ENCODE peak calls at places on chromosomes 16 and 17, in eight cellular contexts. A is tibial artery; B is CD8-positive, alpha-beta memory T cell; L is psoas muscle; U is mammary epithelial cell; J is effector memory CD4-positive, alpha-beta T cell; M is ascending aorta; W is body of pancreas. S is an unnamed sample.

GRCh38 chr17:17877548-17878358 is 41.0 kb upstream of the SREBF1 start:
- DNase-seq in L (peak; percentile 78), W (peak; percentile 95), U (no peak), B (no peak), M (peak; percentile 92), J (no peak), A (peak; percentile 93), S (peak; percentile 86)

GRCh38 chr16:73565263-73565662 is 517.3 kb upstream of the ZFHX3 start:
- DNase-seq in B (no peak), L (no peak), J (no peak), M (no peak), U (no peak), A (no peak), W (no peak), S (no peak)

GRCh38 chr17:49694847-49695697 is 12.7 kb downstream of the SLC35B1 start:
- DNase-seq in M (no peak), U (no peak), L (peak; percentile 48), W (peak; percentile 55), J (peak; percentile 34), A (no peak), B (peak; percentile 65), S (peak; percentile 68)

GRCh38 chr17:41571561-41572434 is at the start of gene KRT9:
- DNase-seq in M (no peak), J (no peak), B (no peak), W (no peak), U (no peak), L (no peak), A (no peak), S (no peak)

GRCh38 chr16:3745751-3746355 is 28.5 kb upstream of the TRAP1 start:
- DNase-seq in L (no peak), M (no peak), J (no peak), U (no peak), W (no peak), A (peak; percentile 38), B (no peak), S (no peak)

GRCh38 chr17:2475056-2475455 is 36.6 kb downstream of the METTL16 start:
- DNase-seq in L (no peak), A (no peak), W (no peak), J (no peak), M (no peak), B (no peak), U (no peak), S (no peak)

GRCh38 chr17:82679586-82680465 is 18.7 kb downstream of the RAB40B start:
- DNase-seq in M (no peak), U (no peak), A (no peak), L (peak; percentile 7), J (no peak), B (no peak), W (no peak), S (no peak)

GRCh38 chr17:3972281-3972731 is 8.1 kb upstream of the ATP2A3 start:
- DNase-seq in B (no peak), L (no peak), J (no peak), M (no peak), W (no peak), U (no peak), A (no peak), S (no peak)

GRCh38 chr17:41695954-41696720 is 7.5 kb downstream of the EIF1 start:
- DNase-seq in J (peak; percentile 60), M (no peak), L (peak; percentile 59), U (peak; percentile 58), B (peak; percentile 67), A (peak; percentile 77), W (peak; percentile 43), S (peak; percentile 75)

GRCh38 chr16:89918453-89919347 is at the start of gene MC1R:
- DNase-seq in J (no peak), U (no peak), A (no peak), B (no peak), W (no peak), M (no peak), L (no peak), S (peak; percentile 58)

GRCh38 chr17:46770818-46771600 is 47.5 kb downstream of the WNT3 start:
- DNase-seq in L (peak; percentile 33), M (no peak), W (no peak), B (no peak), U (no peak), J (no peak), A (peak; percentile 63), S (peak; percentile 79)

GRCh38 chr16:16007743-16008111 is 58.3 kb downstream of the ABCC1 start:
- DNase-seq in W (no peak), J (no peak), B (no peak), U (no peak), A (no peak), M (no peak), L (no peak), S (no peak)

GRCh38 chr17:50261051-50261915 is 13.0 kb upstream of the TMEM92 start:
- DNase-seq in U (no peak), B (no peak), W (no peak), M (peak; percentile 54), J (no peak), A (peak; percentile 59), L (no peak), S (no peak)

GRCh38 chr17:64964796-64965195 is 45.5 kb upstream of the LRRC37A3 start:
- DNase-seq in A (no peak), W (no peak), J (no peak), M (no peak), L (no peak), B (no peak), U (no peak), S (no peak)

GRCh38 chr17:8109669-8110455 is 8.5 kb downstream of the ALOXE3 start:
- DNase-seq in A (no peak), M (peak; percentile 74), U (peak; percentile 38), L (peak; percentile 49), J (peak; percentile 60), W (peak; percentile 76), B (peak; percentile 76), S (no peak)

GRCh38 chr17:4712526-4712925 is 2.1 kb downstream of the ARRB2 start:
- DNase-seq in J (no peak), U (no peak), A (no peak), M (no peak), L (no peak), B (no peak), W (peak; percentile 46), S (no peak)

GRCh38 chr16:28110479-28110878 is 47.0 kb upstream of the GSG1L start:
- DNase-seq in A (no peak), L (no peak), B (no peak), J (no peak), U (no peak), M (no peak), W (peak; percentile 30), S (peak; percentile 30)

GRCh38 chr17:43025766-43026537 is 921 bp downstream of the RND2 start:
- DNase-seq in M (no peak), L (no peak), B (no peak), A (no peak), W (no peak), J (no peak), U (no peak), S (no peak)

GRCh38 chr16:28136751-28137434 is 73.4 kb upstream of the GSG1L start:
- DNase-seq in A (no peak), W (no peak), M (no peak), U (no peak), L (no peak), B (peak; percentile 18), J (peak; percentile 6), S (no peak)

GRCh38 chr17:60525347-60525623 is 757 bp downstream of the APPBP2 start:
- DNase-seq in A (no peak), W (peak; percentile 71), B (no peak), L (no peak), M (no peak), J (no peak), U (no peak), S (peak; percentile 7)

DNA sequence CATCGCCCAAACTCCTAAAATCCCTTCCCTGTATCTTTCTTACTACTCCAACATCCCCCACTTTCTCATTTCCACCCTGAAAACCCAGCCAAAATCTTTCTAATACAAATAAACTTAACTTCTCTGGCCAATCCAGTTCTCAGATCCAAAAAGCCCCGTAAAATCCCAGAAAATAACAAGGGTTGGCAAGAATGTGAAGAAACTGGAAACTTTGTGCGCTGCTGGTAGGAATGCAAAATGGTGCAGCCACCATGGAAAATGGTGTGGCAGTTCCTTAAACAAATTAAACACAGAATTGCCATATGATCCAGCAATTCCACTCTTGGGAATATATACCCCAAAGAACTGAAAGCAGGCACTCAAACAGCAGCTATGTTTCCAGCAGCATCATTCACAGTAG is 24.1 kb downstream of the LRRC75A start:
- DNase-seq in B (no peak), L (no peak), M (no peak), J (no peak), U (no peak), A (no peak), W (no peak), S (no peak)
- H3K4me1 ChIP-seq in B (no peaks in the 10 kb centered on the region), L (peaks cover 12% of the 10 kb centered on the region), M (no peaks in the 10 kb centered on the region), J (no peaks in the 10 kb centered on the region), U (peaks cover 10% of the 10 kb centered on the region), A (no peaks in the 10 kb centered on the region), W (peaks cover 30% of the 10 kb centered on the region), S (peaks cover 17% of the 10 kb centered on the region)

DNA sequence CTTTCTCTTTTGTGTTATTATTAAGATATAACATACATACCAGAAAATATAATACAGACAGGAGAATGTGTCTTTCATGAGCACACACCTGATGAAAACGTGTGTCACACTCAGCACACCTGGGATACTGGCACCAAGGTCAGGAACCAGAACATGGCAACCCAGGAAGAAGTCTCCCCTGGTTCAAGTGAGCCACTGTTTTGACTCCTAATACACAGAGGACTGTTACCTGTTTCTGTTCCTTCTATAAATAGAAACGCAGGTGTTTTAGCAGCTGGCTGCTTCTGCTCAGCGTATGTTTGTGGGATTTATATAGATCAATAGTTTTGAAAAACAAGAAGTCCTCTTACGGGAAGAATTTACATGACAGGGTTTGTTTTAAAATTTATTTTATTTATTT is 3.5 kb downstream of the SEC14L1 start:
- DNase-seq in A (no peak), B (no peak), J (no peak), M (no peak), L (no peak), U (no peak), W (peak; percentile 35), S (no peak)
- H3K4me3 ChIP-seq in A (no peak overlapping the region), B (no peak overlapping the region), J (no peak overlapping the region), M (no peak overlapping the region), L (peak overlapping the region; percentile 85), U (no peak overlapping the region), W (no peak overlapping the region), S (no peak overlapping the region)

GRCh38 chr16:31913668-31914067 is 40.1 kb downstream of the ZNF267 start:
- DNase-seq in A (no peak), W (no peak), M (no peak), L (no peak), U (no peak), B (no peak), J (no peak), S (no peak)
- H3K9me3 ChIP-seq in A (peaks cover 97% of the 10 kb centered on the region), W (no peaks in the 10 kb centered on the region), M (peaks cover 100% of the 10 kb centered on the region), L (peaks cover 89% of the 10 kb centered on the region), U (peaks cover 84% of the 10 kb centered on the region), B (peaks cover 75% of the 10 kb centered on the region), J (peaks cover 61% of the 10 kb centered on the region), S (peaks cover 55% of the 10 kb centered on the region)

GRCh38 chr17:9307313-9307998 is 268.2 kb downstream of the STX8 start:
- DNase-seq in L (no peak), M (no peak), W (no peak), A (no peak), B (no peak), U (no peak), J (no peak), S (no peak)

GRCh38 chr17:9308069-9308468 is 267.6 kb downstream of the STX8 start:
- DNase-seq in J (no peak), L (no peak), W (no peak), B (no peak), M (no peak), U (peak; percentile 17), A (no peak), S (no peak)

GRCh38 chr17:9309216-9309615 is 266.4 kb downstream of the STX8 start:
- DNase-seq in A (no peak), B (no peak), J (no peak), L (no peak), W (no peak), U (no peak), M (no peak), S (no peak)

GRCh38 chr17:9306086-9306485 is 269.5 kb downstream of the STX8 start:
- DNase-seq in U (peak; percentile 48), M (no peak), L (no peak), W (no peak), B (no peak), A (no peak), J (no peak), S (no peak)
- H3K4me1 ChIP-seq in U (no peaks in the 10 kb centered on the region), M (no peaks in the 10 kb centered on the region), L (no peaks in the 10 kb centered on the region), W (peaks cover 3% of the 10 kb centered on the region), B (no peaks in the 10 kb centered on the region), A (no peaks in the 10 kb centered on the region), J (no peaks in the 10 kb centered on the region), S (no peaks in the 10 kb centered on the region)